ENCODE peak calls at places on chromosomes 7 and 10, in six cellular contexts. One of them, this sample, is unnamed.

GRCh38 chr7:98568891-98569290 is 48.2 kb upstream of the NPTX2 start:
- DNase-seq in AG04450: no peak
- DNase-seq in CD8-positive, alpha-beta T cell: no peak
- DNase-seq in brain microvascular endothelial cell: no peak
- DNase-seq in fibroblast of lung: no peak
- DNase-seq in IMR-90: no peak
- DNase-seq in this sample: no peak

GRCh38 chr7:47783456-47784240 is 164.6 kb downstream of the PKD1L1 start:
- DNase-seq in AG04450: peak
- DNase-seq in fibroblast of lung: peak
- DNase-seq in IMR-90: peak
- DNase-seq in brain microvascular endothelial cell: peak
- DNase-seq in CD8-positive, alpha-beta T cell: no peak
- DNase-seq in this sample: peak

GRCh38 chr10:52566471-52567246 is 205.9 kb downstream of the MBL2 start:
- DNase-seq in IMR-90: peak
- DNase-seq in AG04450: peak
- DNase-seq in brain microvascular endothelial cell: peak
- DNase-seq in fibroblast of lung: peak
- DNase-seq in CD8-positive, alpha-beta T cell: no peak
- DNase-seq in this sample: peak

GRCh38 chr10:56068473-56069263 is 292.4 kb downstream of the ZWINT start:
- DNase-seq in fibroblast of lung: no peak
- DNase-seq in brain microvascular endothelial cell: no peak
- DNase-seq in IMR-90: no peak
- DNase-seq in CD8-positive, alpha-beta T cell: no peak
- DNase-seq in AG04450: no peak
- DNase-seq in this sample: no peak

GRCh38 chr7:129664029-129665012 is 52.8 kb downstream of the NRF1 start:
- DNase-seq in CD8-positive, alpha-beta T cell: no peak
- DNase-seq in brain microvascular endothelial cell: peak
- DNase-seq in AG04450: peak
- DNase-seq in IMR-90: peak
- DNase-seq in fibroblast of lung: peak
- DNase-seq in this sample: peak

GRCh38 chr7:77837966-77838365 is 39.4 kb downstream of the PHTF2 start:
- DNase-seq in CD8-positive, alpha-beta T cell: no peak
- DNase-seq in IMR-90: no peak
- DNase-seq in brain microvascular endothelial cell: no peak
- DNase-seq in fibroblast of lung: no peak
- DNase-seq in AG04450: no peak
- DNase-seq in this sample: no peak

GRCh38 chr10:48567346-48567745 is 37.5 kb downstream of the ARHGAP22 start:
- DNase-seq in IMR-90: no peak
- DNase-seq in CD8-positive, alpha-beta T cell: no peak
- DNase-seq in AG04450: no peak
- DNase-seq in brain microvascular endothelial cell: no peak
- DNase-seq in fibroblast of lung: no peak
- DNase-seq in this sample: no peak

GRCh38 chr7:48728799-48729198 is 195.5 kb upstream of the CDC14C start:
- DNase-seq in AG04450: no peak
- DNase-seq in brain microvascular endothelial cell: no peak
- DNase-seq in CD8-positive, alpha-beta T cell: no peak
- DNase-seq in fibroblast of lung: no peak
- DNase-seq in IMR-90: no peak
- DNase-seq in this sample: no peak

GRCh38 chr10:123318516-123318915 is 164.3 kb downstream of the BUB3 start:
- DNase-seq in AG04450: no peak
- DNase-seq in CD8-positive, alpha-beta T cell: no peak
- DNase-seq in brain microvascular endothelial cell: no peak
- DNase-seq in IMR-90: no peak
- DNase-seq in fibroblast of lung: no peak
- DNase-seq in this sample: no peak

GRCh38 chr10:3036155-3036554 is 31.2 kb upstream of the PFKP start:
- DNase-seq in fibroblast of lung: no peak
- DNase-seq in CD8-positive, alpha-beta T cell: no peak
- DNase-seq in IMR-90: no peak
- DNase-seq in AG04450: no peak
- DNase-seq in brain microvascular endothelial cell: no peak
- DNase-seq in this sample: no peak

GRCh38 chr7:31114593-31115343 is 62.7 kb downstream of the ADCYAP1R1 start:
- DNase-seq in IMR-90: peak
- DNase-seq in CD8-positive, alpha-beta T cell: no peak
- DNase-seq in brain microvascular endothelial cell: peak
- DNase-seq in fibroblast of lung: peak
- DNase-seq in AG04450: no peak
- DNase-seq in this sample: peak

GRCh38 chr7:10646249-10646648 is 327.4 kb upstream of the PHF14 start:
- DNase-seq in CD8-positive, alpha-beta T cell: no peak
- DNase-seq in brain microvascular endothelial cell: no peak
- DNase-seq in IMR-90: no peak
- DNase-seq in fibroblast of lung: no peak
- DNase-seq in AG04450: no peak
- DNase-seq in this sample: no peak

GRCh38 chr10:62384057-62384446 is 9.9 kb downstream of the ZNF365 start:
- DNase-seq in IMR-90: peak
- DNase-seq in AG04450: peak
- DNase-seq in fibroblast of lung: peak
- DNase-seq in brain microvascular endothelial cell: peak
- DNase-seq in CD8-positive, alpha-beta T cell: peak
- DNase-seq in this sample: peak

GRCh38 chr7:30974605-30975256 is 11.0 kb downstream of the GHRHR start:
- DNase-seq in AG04450: no peak
- DNase-seq in CD8-positive, alpha-beta T cell: no peak
- DNase-seq in fibroblast of lung: peak
- DNase-seq in brain microvascular endothelial cell: peak
- DNase-seq in IMR-90: peak
- DNase-seq in this sample: peak

GRCh38 chr10:22333167-22333566 is 12.1 kb upstream of the SPAG6 start:
- DNase-seq in brain microvascular endothelial cell: no peak
- DNase-seq in fibroblast of lung: no peak
- DNase-seq in CD8-positive, alpha-beta T cell: peak
- DNase-seq in AG04450: no peak
- DNase-seq in IMR-90: no peak
- DNase-seq in this sample: no peak

GRCh38 chr7:128197989-128198580 is 43.0 kb upstream of the LEP start:
- DNase-seq in IMR-90: no peak
- DNase-seq in CD8-positive, alpha-beta T cell: no peak
- DNase-seq in AG04450: no peak
- DNase-seq in brain microvascular endothelial cell: no peak
- DNase-seq in fibroblast of lung: no peak
- DNase-seq in this sample: no peak

GRCh38 chr10:72079356-72079755 is 9.0 kb downstream of the SPOCK2 start:
- DNase-seq in IMR-90: no peak
- DNase-seq in fibroblast of lung: no peak
- DNase-seq in CD8-positive, alpha-beta T cell: peak
- DNase-seq in brain microvascular endothelial cell: no peak
- DNase-seq in AG04450: no peak
- DNase-seq in this sample: no peak

GRCh38 chr7:129786825-129787563 is 165.8 kb downstream of the UBE2H start:
- DNase-seq in brain microvascular endothelial cell: no peak
- DNase-seq in AG04450: no peak
- DNase-seq in fibroblast of lung: no peak
- DNase-seq in IMR-90: no peak
- DNase-seq in CD8-positive, alpha-beta T cell: no peak
- DNase-seq in this sample: no peak

DNA sequence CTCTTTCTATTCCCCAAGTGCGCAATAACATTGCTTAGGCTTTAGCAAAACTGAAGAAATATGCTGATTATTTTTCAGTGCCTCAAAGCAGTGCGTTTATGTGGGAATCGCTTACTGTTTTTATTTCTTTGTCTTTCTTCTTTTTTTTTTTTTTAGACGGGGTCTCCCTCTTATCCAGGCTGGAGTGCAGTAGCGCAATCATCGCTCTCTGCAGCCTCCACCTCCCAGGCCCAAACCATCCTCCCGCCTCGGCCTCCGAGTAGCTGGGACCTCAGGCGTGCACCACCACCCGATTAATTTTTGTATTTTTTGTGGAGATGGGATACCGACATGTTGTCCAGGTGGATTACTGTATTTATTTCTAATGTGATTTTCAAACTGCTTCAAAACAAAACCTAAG is 1.2 kb downstream of the DENND10 start:
- DNase-seq in CD8-positive, alpha-beta T cell: no peak
- DNase-seq in brain microvascular endothelial cell: no peak
- DNase-seq in fibroblast of lung: no peak
- DNase-seq in AG04450: no peak
- DNase-seq in IMR-90: no peak
- DNase-seq in this sample: no peak
- H3K4me3 ChIP-seq in CD8-positive, alpha-beta T cell: no peak
- H3K4me3 ChIP-seq in brain microvascular endothelial cell: peak
- H3K4me3 ChIP-seq in fibroblast of lung: peak
- H3K4me3 ChIP-seq in AG04450: peak
- H3K4me3 ChIP-seq in IMR-90: peak
- H3K4me3 ChIP-seq in this sample: peak

GRCh38 chr7:156560075-156560474 is 80.5 kb upstream of the RNF32 start:
- DNase-seq in fibroblast of lung: no peak
- DNase-seq in AG04450: no peak
- DNase-seq in brain microvascular endothelial cell: no peak
- DNase-seq in IMR-90: no peak
- DNase-seq in CD8-positive, alpha-beta T cell: no peak
- DNase-seq in this sample: no peak
- TF ChIP-seq CTCF in fibroblast of lung: no peak
- TF ChIP-seq CTCF in AG04450: no peak
- TF ChIP-seq CTCF in brain microvascular endothelial cell: no peak
- TF ChIP-seq CTCF in IMR-90: no peak
- TF ChIP-seq CTCF in CD8-positive, alpha-beta T cell: no peak
- TF ChIP-seq CTCF in this sample: no peak

GRCh38 chr10:65571011-65571570 is 1354.7 kb upstream of the LRRTM3 start:
- DNase-seq in CD8-positive, alpha-beta T cell: no peak
- DNase-seq in AG04450: no peak
- DNase-seq in IMR-90: no peak
- DNase-seq in brain microvascular endothelial cell: no peak
- DNase-seq in fibroblast of lung: peak
- DNase-seq in this sample: no peak
- H3K4me3 ChIP-seq in CD8-positive, alpha-beta T cell: no peak
- H3K4me3 ChIP-seq in AG04450: peak
- H3K4me3 ChIP-seq in IMR-90: peak
- H3K4me3 ChIP-seq in brain microvascular endothelial cell: peak
- H3K4me3 ChIP-seq in fibroblast of lung: peak
- H3K4me3 ChIP-seq in this sample: peak

GRCh38 chr7:66952343-66953043 is 31.5 kb downstream of the TMEM248 start:
- DNase-seq in fibroblast of lung: peak
- DNase-seq in brain microvascular endothelial cell: peak
- DNase-seq in AG04450: no peak
- DNase-seq in CD8-positive, alpha-beta T cell: no peak
- DNase-seq in IMR-90: peak
- DNase-seq in this sample: peak

GRCh38 chr7:66950311-66950710 is 29.3 kb downstream of the TMEM248 start:
- DNase-seq in AG04450: no peak
- DNase-seq in IMR-90: peak
- DNase-seq in CD8-positive, alpha-beta T cell: no peak
- DNase-seq in brain microvascular endothelial cell: no peak
- DNase-seq in fibroblast of lung: no peak
- DNase-seq in this sample: no peak

GRCh38 chr7:66946545-66946944 is 25.5 kb downstream of the TMEM248 start:
- DNase-seq in AG04450: no peak
- DNase-seq in fibroblast of lung: no peak
- DNase-seq in IMR-90: no peak
- DNase-seq in brain microvascular endothelial cell: no peak
- DNase-seq in CD8-positive, alpha-beta T cell: no peak
- DNase-seq in this sample: no peak

GRCh38 chr7:66950763-66951162 is 29.7 kb downstream of the TMEM248 start:
- DNase-seq in fibroblast of lung: peak
- DNase-seq in AG04450: no peak
- DNase-seq in IMR-90: peak
- DNase-seq in brain microvascular endothelial cell: peak
- DNase-seq in CD8-positive, alpha-beta T cell: no peak
- DNase-seq in this sample: no peak

GRCh38 chr7:66948480-66949109 is 27.6 kb downstream of the TMEM248 start:
- DNase-seq in IMR-90: no peak
- DNase-seq in fibroblast of lung: no peak
- DNase-seq in CD8-positive, alpha-beta T cell: no peak
- DNase-seq in AG04450: no peak
- DNase-seq in brain microvascular endothelial cell: no peak
- DNase-seq in this sample: no peak
- TF ChIP-seq CTCF in IMR-90: no peak
- TF ChIP-seq CTCF in fibroblast of lung: no peak
- TF ChIP-seq CTCF in CD8-positive, alpha-beta T cell: no peak
- TF ChIP-seq CTCF in AG04450: no peak
- TF ChIP-seq CTCF in brain microvascular endothelial cell: no peak
- TF ChIP-seq CTCF in this sample: no peak

DNA sequence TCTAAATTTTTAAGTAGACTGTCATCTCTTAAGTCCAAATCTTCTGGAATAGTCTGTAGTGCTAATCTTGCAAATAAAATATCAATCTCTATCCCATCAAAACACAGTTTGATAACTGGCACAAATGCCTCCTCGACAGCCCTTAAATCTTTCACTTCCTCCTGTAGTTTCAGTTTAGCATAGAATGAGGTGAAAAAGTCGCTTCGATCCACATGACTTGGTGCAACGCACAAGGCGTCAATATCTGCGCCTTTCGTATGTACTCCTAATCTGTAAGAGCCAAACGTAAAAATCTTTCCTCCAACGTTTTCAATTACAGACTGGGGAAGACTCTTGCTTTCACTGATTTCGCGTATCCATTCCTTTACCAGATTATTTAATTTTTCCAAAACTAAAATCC is 603 bp downstream of the PAPOLB start:
- DNase-seq in IMR-90: no peak
- DNase-seq in CD8-positive, alpha-beta T cell: no peak
- DNase-seq in brain microvascular endothelial cell: no peak
- DNase-seq in fibroblast of lung: no peak
- DNase-seq in AG04450: no peak
- DNase-seq in this sample: no peak
- H3K4me3 ChIP-seq in IMR-90: no peak
- H3K4me3 ChIP-seq in CD8-positive, alpha-beta T cell: peak
- H3K4me3 ChIP-seq in brain microvascular endothelial cell: peak
- H3K4me3 ChIP-seq in fibroblast of lung: no peak
- H3K4me3 ChIP-seq in AG04450: no peak
- H3K4me3 ChIP-seq in this sample: no peak

DNA sequence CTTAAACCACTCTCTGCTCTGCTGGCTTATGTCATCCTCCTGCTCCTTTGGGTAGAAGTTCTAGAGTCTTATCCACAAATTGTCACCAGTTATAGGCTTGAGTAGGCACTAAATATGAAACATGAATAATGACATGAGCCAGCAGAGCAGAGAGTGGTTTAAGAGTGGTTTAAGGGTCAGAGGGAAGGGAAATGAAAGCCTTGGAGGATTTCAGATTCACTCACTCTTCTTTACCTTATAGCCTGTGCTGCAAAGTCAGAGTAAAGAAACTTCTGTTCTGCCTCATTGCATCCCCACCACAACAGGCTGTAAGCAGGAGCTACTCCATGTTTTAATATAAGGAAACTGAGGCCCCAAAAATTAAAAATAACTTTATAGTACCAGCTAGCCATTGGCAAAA is 749.6 kb downstream of the AUTS2 start:
- DNase-seq in fibroblast of lung: no peak
- DNase-seq in CD8-positive, alpha-beta T cell: no peak
- DNase-seq in AG04450: no peak
- DNase-seq in brain microvascular endothelial cell: no peak
- DNase-seq in IMR-90: no peak
- DNase-seq in this sample: no peak
- TF ChIP-seq CTCF in fibroblast of lung: no peak
- TF ChIP-seq CTCF in CD8-positive, alpha-beta T cell: no peak
- TF ChIP-seq CTCF in AG04450: no peak
- TF ChIP-seq CTCF in brain microvascular endothelial cell: no peak
- TF ChIP-seq CTCF in IMR-90: no peak
- TF ChIP-seq CTCF in this sample: no peak